ENCODE peak calls at places on chromosomes 13 and 19, in eight cellular contexts. G is A673, N is adrenal gland, H is fibroblast of lung, R is cardiac muscle cell, S is pancreas, L is A549, M is cardiac fibroblast. A is an unnamed sample.
A peak's percentile ranks its signal among the peaks of the same experiment; 100 is the strongest.

GRCh38 chr13:30145709-30146367 is 161.5 kb downstream of the KATNAL1 start:
- DNase-seq in H (no peak), N (no peak), G (no peak), M (no peak), L (no peak), R (no peak), S (no peak), A (no peak)

GRCh38 chr13:78524936-78525335 is 78.4 kb downstream of the POU4F1 start:
- DNase-seq in G (no peak), L (no peak), M (no peak), S (no peak), R (no peak), N (no peak), H (no peak), A (no peak)

GRCh38 chr19:10553943-10554381 is 10.3 kb downstream of the ATG4D start:
- DNase-seq in L (no peak), H (no peak), M (no peak), N (no peak), G (no peak), R (no peak), S (no peak), A (no peak)

GRCh38 chr19:11017275-11018035 is 56.6 kb downstream of the SMARCA4 start:
- DNase-seq in L (no peak), H (no peak), M (no peak), G (no peak), S (no peak), R (no peak), N (no peak), A (no peak)

GRCh38 chr13:79405501-79405830 is 589 bp downstream of the RBM26 start:
- DNase-seq in N (no peak), R (no peak), M (no peak), L (peak; percentile 19), G (peak; percentile 34), H (no peak), S (no peak), A (no peak)

GRCh38 chr19:38711726-38712153 is 32.5 kb downstream of the CAPN12 start:
- DNase-seq in N (peak; percentile 71), G (no peak), S (no peak), M (peak; percentile 78), R (peak; percentile 75), L (no peak), H (peak; percentile 95), A (peak; percentile 98)

GRCh38 chr13:100314132-100314910 is 225.4 kb downstream of the PCCA start:
- DNase-seq in N (no peak), H (no peak), M (no peak), R (no peak), G (no peak), S (no peak), L (no peak), A (no peak)

GRCh38 chr13:101514695-101515275 is 62.3 kb downstream of the ITGBL1 start:
- DNase-seq in M (peak; percentile 70), L (peak; percentile 2), G (peak; percentile 68), H (peak; percentile 55), S (no peak), N (no peak), R (peak; percentile 68), A (peak; percentile 83)

GRCh38 chr19:29562299-29563297 is 36.8 kb downstream of the VSTM2B start:
- DNase-seq in R (no peak), S (no peak), H (no peak), G (no peak), N (no peak), M (no peak), L (no peak), A (no peak)

GRCh38 chr13:71396149-71396548 is 470.9 kb downstream of the DACH1 start:
- DNase-seq in L (no peak), S (no peak), M (no peak), N (no peak), R (no peak), H (no peak), G (no peak), A (no peak)

GRCh38 chr19:53357821-53358581 is 7.5 kb upstream of the ZNF525 start:
- DNase-seq in L (no peak), H (no peak), M (no peak), N (no peak), G (no peak), R (no peak), S (no peak), A (no peak)

GRCh38 chr19:43735013-43735412 is 19.1 kb downstream of the IRGC start:
- DNase-seq in H (no peak), G (no peak), N (no peak), M (no peak), S (no peak), R (no peak), L (no peak), A (no peak)

GRCh38 chr19:55581145-55581827 is 638 bp upstream of the ZNF579 start:
- DNase-seq in R (no peak), L (no peak), S (no peak), N (no peak), M (no peak), G (no peak), H (no peak), A (no peak)

GRCh38 chr13:34358811-34359513 is 541.0 kb downstream of the RFC3 start:
- DNase-seq in H (peak; percentile 95), G (no peak), L (no peak), S (no peak), N (no peak), M (peak; percentile 62), R (peak; percentile 52), A (peak; percentile 82)

GRCh38 chr19:11248852-11249251 is 9.4 kb downstream of the ANGPTL8 start:
- DNase-seq in R (no peak), N (no peak), L (no peak), M (no peak), S (no peak), G (no peak), H (no peak), A (no peak)

DNA sequence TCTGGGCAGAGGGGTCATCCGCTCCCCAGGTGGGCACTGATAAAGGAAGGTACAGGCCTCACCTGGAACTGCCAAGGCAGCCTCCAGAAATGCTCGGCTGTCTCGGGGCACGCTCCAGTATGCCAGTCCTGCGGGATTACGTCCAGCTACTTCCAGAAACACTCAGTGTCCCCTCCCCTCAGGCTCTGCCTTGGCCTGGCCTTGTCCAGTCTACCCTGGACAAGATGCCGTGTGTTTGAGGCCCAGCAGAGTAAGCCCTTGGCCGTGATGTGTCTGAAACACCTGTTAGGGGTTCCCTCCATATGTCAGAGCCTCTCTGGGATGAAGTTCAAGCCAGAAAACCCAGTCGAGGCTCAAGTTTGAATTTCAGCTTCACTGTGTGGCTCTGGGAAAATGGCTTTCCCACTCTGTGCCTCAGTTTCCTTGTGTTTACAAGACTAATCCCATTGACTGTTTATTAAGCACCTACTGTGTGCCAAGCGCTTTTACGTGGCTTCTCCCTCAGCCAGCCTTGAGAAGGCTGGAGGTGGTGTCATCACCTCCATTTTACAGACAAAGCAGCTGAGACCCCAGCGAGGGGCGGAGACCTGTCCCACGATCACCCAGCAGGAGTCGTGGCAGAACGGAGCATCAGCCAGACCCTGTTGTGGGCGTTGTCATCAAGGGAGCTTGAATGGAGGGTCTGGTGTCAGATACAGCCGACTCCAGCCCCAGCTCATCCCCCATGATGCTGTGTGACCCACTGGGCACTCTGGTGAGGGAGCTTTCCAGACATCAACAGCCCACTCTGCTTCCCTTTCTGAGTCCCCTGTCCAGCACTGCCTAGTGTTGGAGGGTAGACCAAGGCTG is 2.0 kb upstream of the PIK3R2 start:
- DNase-seq in H (no peak), G (no peak), N (no peak), M (no peak), R (no peak), S (peak; percentile 54), L (no peak), A (no peak)
- H3K4me3 ChIP-seq in H (no peak overlapping the region), G (no peak overlapping the region), N (no peak overlapping the region), M (no peak overlapping the region), R (no peak overlapping the region), S (no peak overlapping the region), L (no peak overlapping the region), A (no peak overlapping the region)

DNA sequence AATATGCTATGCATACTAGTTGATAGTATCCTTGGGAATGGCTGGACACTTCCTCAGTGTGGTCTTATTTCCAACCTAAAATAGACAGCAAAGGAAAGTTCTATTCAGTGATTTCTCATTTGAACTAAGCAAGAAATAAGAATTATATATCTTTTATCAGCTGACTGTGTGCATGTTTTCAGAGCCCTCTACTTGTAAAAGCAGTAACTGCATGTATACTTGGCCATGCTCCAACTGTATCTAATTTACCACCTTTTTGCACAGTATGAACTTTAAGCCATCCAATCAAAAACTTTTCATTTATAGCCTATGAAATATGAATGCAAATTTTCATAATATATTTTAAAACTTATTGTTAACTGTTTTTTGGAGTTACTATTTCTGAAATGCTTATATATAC is 136.4 kb upstream of the PCDH9 start:
- DNase-seq in S (no peak), H (peak; percentile 14), M (peak; percentile 52), N (no peak), L (no peak), R (peak; percentile 52), G (peak; percentile 4), A (peak; percentile 29)
- TF ChIP-seq CTCF in S (no peak), H (no peak), M (peak; percentile 36), N (no peak), L (no peak), R (peak; percentile 35), G (peak; percentile 12), A (peak; percentile 26)

DNA sequence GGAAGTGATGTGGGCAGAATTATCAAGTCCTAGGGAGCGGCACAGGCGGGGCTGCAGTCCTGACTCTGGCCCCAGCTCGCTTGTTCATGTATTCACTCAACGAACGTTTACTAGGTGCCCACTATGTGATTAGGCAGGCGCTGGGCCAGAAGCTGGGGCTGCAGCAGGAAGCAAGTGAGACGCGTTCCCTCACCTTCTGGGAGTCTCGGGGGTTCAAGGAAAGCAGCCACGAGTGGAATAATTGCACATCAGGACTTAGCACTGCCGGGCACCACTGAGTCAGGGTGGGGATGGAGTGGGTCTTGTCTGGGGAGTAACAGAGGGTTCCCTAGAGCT is 2.5 kb upstream of the LMTK3 start:
- DNase-seq in N (no peak), L (no peak), R (no peak), G (no peak), M (no peak), S (peak; percentile 39), H (no peak), A (no peak)
- H3K4me3 ChIP-seq in N (no peak overlapping the region), L (no peak overlapping the region), R (no peak overlapping the region), G (peak overlapping the region; percentile 58), M (peak overlapping the region; percentile 72), S (no peak overlapping the region), H (no peak overlapping the region), A (no peak overlapping the region)

GRCh38 chr19:1427221-1427620 is 11.0 kb upstream of the RPS15 start:
- DNase-seq in H (no peak), S (no peak), M (no peak), G (no peak), R (no peak), L (no peak), N (no peak), A (no peak)
- TF ChIP-seq CTCF in H (no peak), S (no peak), M (no peak), G (no peak), R (no peak), L (no peak), N (no peak), A (no peak)

DNA sequence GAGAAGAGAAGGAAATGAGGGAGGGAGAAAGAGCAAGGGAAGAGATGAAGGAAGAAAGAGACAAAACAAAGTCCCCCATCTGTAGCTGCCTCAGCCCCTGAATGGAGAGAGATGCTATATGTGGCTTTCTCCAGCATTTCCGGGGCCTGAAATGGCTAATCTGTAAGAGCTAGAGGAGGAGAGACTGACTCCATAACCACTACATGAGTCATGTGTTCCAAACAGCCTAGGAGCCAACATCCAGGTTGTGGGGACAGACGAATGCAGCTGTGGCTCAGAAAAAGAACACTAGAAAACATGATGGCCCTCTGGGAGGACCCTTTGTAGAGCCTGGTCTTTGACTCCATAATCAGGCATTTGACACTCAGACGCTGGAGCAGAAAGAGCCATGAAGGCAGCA is 292.0 kb upstream of the ZNF507 start:
- DNase-seq in M (no peak), L (no peak), G (no peak), H (no peak), N (no peak), S (no peak), R (no peak), A (no peak)
- H3K4me3 ChIP-seq in M (no peak overlapping the region), L (no peak overlapping the region), G (no peak overlapping the region), H (no peak overlapping the region), N (no peak overlapping the region), S (no peak overlapping the region), R (no peak overlapping the region), A (no peak overlapping the region)

A was measured in astrocyte of the spinal cord.